ENCODE peak calls at places on chromosomes 1 and 21, in four cellular contexts. S, K, F and D are unnamed samples.

GRCh38 chr1:67997746-67998145 is 52.7 kb downstream of the DIRAS3 start:
- DNase-seq in F (no peak), S (no peak), K (no peak), D (no peak)

GRCh38 chr1:182703539-182703938 is 19.2 kb upstream of the RGS8 start:
- DNase-seq in S (no peak), K (no peak), F (no peak), D (no peak)

GRCh38 chr1:70434253-70434859 is 23.3 kb downstream of the CTH start:
- DNase-seq in K (no peak), F (no peak), S (no peak), D (no peak)

GRCh38 chr21:35412231-35412630 is 363.1 kb upstream of the RUNX1 start:
- DNase-seq in K (no peak), F (no peak), S (no peak), D (no peak)

GRCh38 chr1:7953850-7954609 is 7.5 kb upstream of the PARK7 start:
- DNase-seq in F (peak; percentile 94), S (peak; percentile 95), K (peak; percentile 85), D (peak; percentile 51)

GRCh38 chr1:42936309-42937078 is 22.2 kb downstream of the SLC2A1 start:
- DNase-seq in S (peak; percentile 92), K (no peak), F (peak; percentile 94), D (peak; percentile 71)

GRCh38 chr1:205950826-205951549 is 7.7 kb upstream of the SLC26A9 start:
- DNase-seq in S (no peak), K (no peak), F (no peak), D (peak; percentile 35)

GRCh38 chr1:100305954-100306353 is 39.9 kb downstream of the RTCA start:
- DNase-seq in F (no peak), S (no peak), K (no peak), D (no peak)

GRCh38 chr1:201511925-201512539 is 5.1 kb upstream of the CSRP1 start:
- DNase-seq in K (peak; percentile 35), F (no peak), S (no peak), D (no peak)

GRCh38 chr1:213171711-213172110 is 120.7 kb downstream of the RPS6KC1 start:
- DNase-seq in K (no peak), F (no peak), S (no peak), D (no peak)

GRCh38 chr1:231106347-231106746 is 55.5 kb upstream of the TRIM67 start:
- DNase-seq in S (no peak), K (no peak), F (no peak), D (peak; percentile 66)

GRCh38 chr1:18939398-18940302 is 16.8 kb downstream of the IFFO2 start:
- DNase-seq in K (no peak), S (no peak), F (no peak), D (peak; percentile 73)

GRCh38 chr1:39666772-39667171 is 5.1 kb downstream of the NT5C1A start:
- DNase-seq in F (no peak), S (no peak), K (peak; percentile 93), D (no peak)

GRCh38 chr1:26285366-26286063 is 5.6 kb downstream of the SH3BGRL3 start:
- DNase-seq in K (no peak), S (peak; percentile 53), F (peak; percentile 70), D (no peak)

GRCh38 chr1:27542463-27543273 is 52.7 kb upstream of the WASF2 start:
- DNase-seq in S (peak; percentile 94), F (peak; percentile 98), K (no peak), D (peak; percentile 85)

GRCh38 chr21:44329086-44329889 is 9.9 kb downstream of the CFAP410 start:
- DNase-seq in K (no peak), S (no peak), F (no peak), D (no peak)

GRCh38 chr1:84617349-84617748 is 43.1 kb upstream of the CTBS start:
- DNase-seq in S (no peak), F (no peak), K (no peak), D (peak; percentile 21)

GRCh38 chr1:201795066-201795465 is 33.9 kb upstream of the IPO9 start:
- DNase-seq in S (peak; percentile 32), F (no peak), K (no peak), D (no peak)

GRCh38 chr1:75130865-75131592 is 3.2 kb upstream of the LHX8 start:
- DNase-seq in S (no peak), F (no peak), K (no peak), D (no peak)

GRCh38 chr21:33011462-33011861 is 14.3 kb upstream of the OLIG2 start:
- DNase-seq in S (peak; percentile 76), K (no peak), F (no peak), D (peak; percentile 75)

GRCh38 chr1:107652976-107653375 is 312.0 kb downstream of the VAV3 start:
- DNase-seq in S (no peak), F (no peak), K (no peak), D (no peak)

GRCh38 chr1:206507395-206508129 is at the start of gene RASSF5:
- DNase-seq in K (no peak), F (peak; percentile 74), S (peak; percentile 55), D (peak; percentile 41)

GRCh38 chr21:23624281-23624680 is 1983.0 kb downstream of the MRPL39 start:
- DNase-seq in F (no peak), S (no peak), K (no peak), D (no peak)

GRCh38 chr1:227764019-227764391 is 28.8 kb downstream of the SNAP47 start:
- DNase-seq in F (no peak), S (peak; percentile 61), K (no peak), D (peak; percentile 35)

GRCh38 chr1:68158837-68159236 is 73.5 kb downstream of the WLS start:
- DNase-seq in S (no peak), K (no peak), F (no peak), D (no peak)

GRCh38 chr1:103416681-103417318 is 108.7 kb upstream of the RNPC3 start:
- DNase-seq in S (peak; percentile 1), F (no peak), K (no peak), D (peak; percentile 1)
- TF ChIP-seq RFX5 in S (no peak), F (no peak), K (no peak), D (no peak)

DNA sequence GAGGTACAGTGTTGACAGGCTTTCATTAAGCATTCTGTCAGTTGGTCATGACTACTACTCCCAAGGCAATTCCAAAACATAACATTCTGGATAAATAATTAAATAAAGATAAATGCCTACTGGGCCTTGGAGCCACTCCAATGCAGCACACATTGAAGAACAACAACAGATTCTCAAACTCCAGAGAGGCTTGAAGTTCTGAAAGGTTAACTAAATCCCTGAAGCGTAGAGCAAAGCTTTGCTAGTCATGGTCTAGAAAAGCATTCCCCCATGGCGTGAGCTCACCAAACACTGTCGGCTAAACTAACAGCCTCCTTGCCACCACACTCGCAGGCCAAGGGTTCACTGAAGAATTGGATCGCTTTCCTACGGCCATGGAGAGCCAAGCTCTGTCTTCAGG is 268.0 kb downstream of the ATG4C start:
- DNase-seq in K (no peak), S (no peak), F (no peak), D (no peak)
- TF ChIP-seq RFX5 in K (no peak), S (no peak), F (no peak), D (no peak)

DNA sequence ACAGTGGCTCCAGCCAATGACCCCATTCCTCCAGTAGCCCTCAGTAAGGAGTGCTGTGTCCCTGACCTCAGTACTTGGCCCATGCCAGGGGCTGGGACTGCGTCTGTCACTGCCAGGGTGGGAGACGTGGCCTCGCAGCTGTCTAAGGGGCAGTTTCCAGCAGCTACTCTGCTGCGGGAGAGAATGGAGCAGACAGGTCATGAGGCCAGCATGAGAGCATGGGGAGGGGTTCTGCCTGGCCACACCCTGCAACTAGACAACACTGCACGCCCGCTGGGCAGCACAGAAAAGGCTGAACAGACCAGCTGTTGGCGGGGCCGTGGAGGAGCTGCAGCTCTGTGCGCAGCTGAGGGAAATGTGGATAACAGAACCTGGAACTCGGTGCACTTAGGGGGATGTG is 91.6 kb upstream of the COL6A1 start:
- DNase-seq in F (no peak), K (no peak), S (no peak), D (no peak)
- TF ChIP-seq RFX5 in F (no peak), K (no peak), S (no peak), D (no peak)

GRCh38 chr21:29626787-29627470 is 312.9 kb downstream of the GRIK1 start:
- DNase-seq in K (no peak), F (no peak), S (no peak), D (no peak)
- TF ChIP-seq RFX5 in K (no peak), F (no peak), S (no peak), D (no peak)

GRCh38 chr1:30379684-30380624 is 343.4 kb downstream of the MATN1 start:
- DNase-seq in S (peak; percentile 64), K (peak; percentile 19), F (peak; percentile 82), D (peak; percentile 64)
- TF ChIP-seq RFX5 in S (no peak), K (no peak), F (no peak), D (no peak)

DNA sequence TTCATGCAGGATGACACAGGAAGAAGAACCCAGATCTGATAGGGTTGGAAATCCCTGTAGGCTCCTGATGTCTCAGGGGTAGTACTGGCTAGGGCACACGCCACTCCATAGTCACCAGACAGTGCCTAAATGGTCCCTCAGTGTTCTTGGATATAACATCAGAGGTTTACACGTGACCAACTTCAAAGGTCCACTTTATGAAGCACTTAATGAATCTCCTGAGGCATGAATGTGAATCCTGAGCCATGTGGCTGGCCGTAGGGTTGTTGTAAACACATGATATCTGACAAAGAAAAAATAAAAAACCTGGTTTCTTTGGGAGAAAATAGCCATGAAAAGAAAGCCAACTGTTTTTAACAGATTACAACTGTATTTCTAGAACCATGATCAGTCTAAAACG is 27.5 kb downstream of the SLC6A17 start:
- DNase-seq in F (no peak), K (no peak), S (no peak), D (no peak)
- TF ChIP-seq RFX5 in F (no peak), K (no peak), S (no peak), D (no peak)

GRCh38 chr1:21280011-21280471 is 10.2 kb downstream of the ECE1 start:
- DNase-seq in F (no peak), S (no peak), K (no peak), D (no peak)
- TF ChIP-seq RFX5 in F (no peak), S (no peak), K (no peak), D (no peak)

DNA sequence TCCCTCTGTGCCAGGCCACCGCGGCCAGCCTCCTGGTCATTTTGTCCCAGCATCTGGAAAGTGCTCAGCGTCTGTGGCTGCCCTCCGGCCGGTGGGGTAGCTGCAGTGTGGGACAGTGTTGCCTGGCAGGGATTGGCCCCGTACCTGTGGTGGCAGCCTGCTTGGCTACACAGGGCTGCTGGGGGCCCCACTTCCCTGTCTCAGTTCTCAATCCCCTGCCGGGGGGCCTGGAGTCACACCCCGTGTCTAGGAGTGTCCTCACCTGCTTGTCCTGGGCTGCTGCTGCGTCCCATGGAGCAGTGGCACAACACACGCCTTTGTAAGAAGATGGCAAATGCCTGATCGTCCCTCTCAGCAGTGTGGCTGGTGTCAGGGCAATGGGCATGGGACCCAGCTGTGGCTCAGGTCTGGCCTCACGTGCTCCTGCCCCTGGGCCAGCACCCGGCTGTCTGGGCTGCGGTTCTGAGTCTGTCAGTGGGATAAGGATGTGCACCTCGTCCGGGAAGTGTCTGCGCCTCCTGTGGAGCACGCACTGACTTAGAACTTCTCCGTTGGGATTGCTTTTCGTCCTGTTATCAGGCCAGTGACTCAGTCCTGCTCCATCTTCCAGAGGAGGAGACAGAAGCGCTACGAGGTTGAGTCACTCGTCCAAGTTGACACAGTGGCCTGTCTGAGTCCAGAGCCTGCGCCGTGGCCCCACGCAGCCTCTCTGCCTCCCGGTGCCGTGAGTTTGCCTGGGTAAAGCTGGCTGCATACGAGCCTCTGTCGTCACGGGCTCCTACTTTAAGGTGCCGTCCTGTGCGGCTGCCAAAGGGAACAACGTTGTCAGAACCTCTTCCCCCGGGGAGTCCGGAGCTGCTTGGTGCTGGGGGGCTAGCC is 41.0 kb downstream of the CRYAA start:
- DNase-seq in K (no peak), F (no peak), S (peak; percentile 85), D (peak; percentile 81)
- TF ChIP-seq RFX5 in K (no peak), F (no peak), S (no peak), D (no peak)